ENCODE peak calls at places on chromosomes 3 and 15, in five cellular contexts. One of them, this sample, is unnamed. For H3K4me1, the result is how much of the 10 kb centered on the place peaks cover.

GRCh38 chr3:46866720-46867549 is 3.7 kb upstream of the MYL3 start:
- DNase-seq in CD8-positive, alpha-beta memory T cell: peak
- DNase-seq in fibroblast of lung: peak
- DNase-seq in suprapubic skin: peak
- DNase-seq in right lobe of liver: peak
- DNase-seq in this sample: peak

GRCh38 chr3:10707089-10707983 is 108.7 kb upstream of the SLC6A11 start:
- DNase-seq in fibroblast of lung: no peak
- DNase-seq in suprapubic skin: no peak
- DNase-seq in right lobe of liver: no peak
- DNase-seq in CD8-positive, alpha-beta memory T cell: no peak
- DNase-seq in this sample: no peak

GRCh38 chr3:161640201-161640600 is 143.6 kb downstream of the OTOL1 start:
- DNase-seq in suprapubic skin: no peak
- DNase-seq in right lobe of liver: no peak
- DNase-seq in fibroblast of lung: no peak
- DNase-seq in CD8-positive, alpha-beta memory T cell: no peak
- DNase-seq in this sample: no peak

GRCh38 chr3:189863031-189863430 is 231.8 kb downstream of the TP63 start:
- DNase-seq in right lobe of liver: peak
- DNase-seq in suprapubic skin: no peak
- DNase-seq in CD8-positive, alpha-beta memory T cell: no peak
- DNase-seq in fibroblast of lung: no peak
- DNase-seq in this sample: no peak

GRCh38 chr15:41199470-41199869 is 31.1 kb downstream of the EXD1 start:
- DNase-seq in suprapubic skin: no peak
- DNase-seq in right lobe of liver: no peak
- DNase-seq in fibroblast of lung: no peak
- DNase-seq in CD8-positive, alpha-beta memory T cell: no peak
- DNase-seq in this sample: no peak

GRCh38 chr15:63392355-63393009 is 10.8 kb upstream of the CA12 start:
- DNase-seq in suprapubic skin: no peak
- DNase-seq in right lobe of liver: no peak
- DNase-seq in CD8-positive, alpha-beta memory T cell: no peak
- DNase-seq in fibroblast of lung: no peak
- DNase-seq in this sample: no peak

GRCh38 chr15:49270541-49271421 is 100.7 kb downstream of the GALK2 start:
- DNase-seq in CD8-positive, alpha-beta memory T cell: no peak
- DNase-seq in right lobe of liver: no peak
- DNase-seq in fibroblast of lung: peak
- DNase-seq in suprapubic skin: no peak
- DNase-seq in this sample: no peak

GRCh38 chr15:51494411-51495314 is 127.9 kb downstream of the DMXL2 start:
- DNase-seq in right lobe of liver: no peak
- DNase-seq in suprapubic skin: no peak
- DNase-seq in CD8-positive, alpha-beta memory T cell: no peak
- DNase-seq in fibroblast of lung: peak
- DNase-seq in this sample: no peak

GRCh38 chr15:73414876-73415275 is 28.1 kb upstream of the REC114 start:
- DNase-seq in fibroblast of lung: no peak
- DNase-seq in suprapubic skin: no peak
- DNase-seq in right lobe of liver: no peak
- DNase-seq in CD8-positive, alpha-beta memory T cell: no peak
- DNase-seq in this sample: no peak

GRCh38 chr15:48682949-48683651 is 37.6 kb upstream of the FBN1 start:
- DNase-seq in CD8-positive, alpha-beta memory T cell: no peak
- DNase-seq in suprapubic skin: peak
- DNase-seq in right lobe of liver: peak
- DNase-seq in fibroblast of lung: peak
- DNase-seq in this sample: no peak

GRCh38 chr3:117184574-117184973 is 475.0 kb downstream of the TUSC7 start:
- DNase-seq in fibroblast of lung: no peak
- DNase-seq in CD8-positive, alpha-beta memory T cell: no peak
- DNase-seq in right lobe of liver: no peak
- DNase-seq in suprapubic skin: no peak
- DNase-seq in this sample: no peak

GRCh38 chr3:145219355-145220196 is 941.4 kb downstream of the PLOD2 start:
- DNase-seq in right lobe of liver: no peak
- DNase-seq in suprapubic skin: no peak
- DNase-seq in CD8-positive, alpha-beta memory T cell: no peak
- DNase-seq in fibroblast of lung: no peak
- DNase-seq in this sample: peak

GRCh38 chr3:13484861-13485590 is 4.9 kb downstream of the HDAC11 start:
- DNase-seq in suprapubic skin: no peak
- DNase-seq in right lobe of liver: peak
- DNase-seq in CD8-positive, alpha-beta memory T cell: peak
- DNase-seq in fibroblast of lung: peak
- DNase-seq in this sample: peak

GRCh38 chr3:161148832-161149475 is 43.8 kb upstream of the B3GALNT1 start:
- DNase-seq in fibroblast of lung: peak
- DNase-seq in suprapubic skin: no peak
- DNase-seq in right lobe of liver: no peak
- DNase-seq in CD8-positive, alpha-beta memory T cell: no peak
- DNase-seq in this sample: no peak

GRCh38 chr3:49721861-49722781 is 1.6 kb downstream of the GMPPB start:
- DNase-seq in suprapubic skin: no peak
- DNase-seq in fibroblast of lung: no peak
- DNase-seq in CD8-positive, alpha-beta memory T cell: no peak
- DNase-seq in right lobe of liver: peak
- DNase-seq in this sample: no peak

GRCh38 chr15:79896634-79897379 is at the start of gene MTHFS:
- DNase-seq in fibroblast of lung: peak
- DNase-seq in suprapubic skin: peak
- DNase-seq in CD8-positive, alpha-beta memory T cell: peak
- DNase-seq in right lobe of liver: peak
- DNase-seq in this sample: peak

GRCh38 chr15:82159922-82160321 is 102.6 kb downstream of the EFL1 start:
- DNase-seq in suprapubic skin: no peak
- DNase-seq in right lobe of liver: no peak
- DNase-seq in fibroblast of lung: peak
- DNase-seq in CD8-positive, alpha-beta memory T cell: no peak
- DNase-seq in this sample: peak

GRCh38 chr15:38600241-38600640 is 35.6 kb upstream of the RASGRP1 start:
- DNase-seq in fibroblast of lung: no peak
- DNase-seq in CD8-positive, alpha-beta memory T cell: no peak
- DNase-seq in right lobe of liver: no peak
- DNase-seq in suprapubic skin: no peak
- DNase-seq in this sample: no peak

GRCh38 chr15:62119224-62119925 is 45.7 kb downstream of the C2CD4B start:
- DNase-seq in right lobe of liver: no peak
- DNase-seq in suprapubic skin: no peak
- DNase-seq in fibroblast of lung: peak
- DNase-seq in CD8-positive, alpha-beta memory T cell: no peak
- DNase-seq in this sample: peak

GRCh38 chr3:54994026-54994626 is 66.3 kb upstream of the LRTM1 start:
- DNase-seq in fibroblast of lung: no peak
- DNase-seq in suprapubic skin: no peak
- DNase-seq in right lobe of liver: no peak
- DNase-seq in CD8-positive, alpha-beta memory T cell: no peak
- DNase-seq in this sample: no peak

GRCh38 chr15:33284336-33284735 is 26.4 kb upstream of the RYR3 start:
- DNase-seq in fibroblast of lung: no peak
- DNase-seq in CD8-positive, alpha-beta memory T cell: no peak
- DNase-seq in right lobe of liver: no peak
- DNase-seq in suprapubic skin: no peak
- DNase-seq in this sample: no peak

GRCh38 chr15:78455749-78456148 is 17.7 kb downstream of the IREB2 start:
- DNase-seq in right lobe of liver: no peak
- DNase-seq in CD8-positive, alpha-beta memory T cell: no peak
- DNase-seq in suprapubic skin: no peak
- DNase-seq in fibroblast of lung: peak
- DNase-seq in this sample: no peak

GRCh38 chr3:78112266-78112665 is 1072.4 kb downstream of the ROBO2 start:
- DNase-seq in fibroblast of lung: peak
- DNase-seq in suprapubic skin: peak
- DNase-seq in CD8-positive, alpha-beta memory T cell: no peak
- DNase-seq in right lobe of liver: no peak
- DNase-seq in this sample: no peak

GRCh38 chr3:61912158-61912557 is 350.8 kb downstream of the PTPRG start:
- DNase-seq in CD8-positive, alpha-beta memory T cell: no peak
- DNase-seq in right lobe of liver: no peak
- DNase-seq in suprapubic skin: no peak
- DNase-seq in fibroblast of lung: no peak
- DNase-seq in this sample: no peak

GRCh38 chr3:150168694-150169093 is 198.0 kb upstream of the PFN2 start:
- DNase-seq in fibroblast of lung: peak
- DNase-seq in right lobe of liver: peak
- DNase-seq in CD8-positive, alpha-beta memory T cell: no peak
- DNase-seq in suprapubic skin: no peak
- DNase-seq in this sample: no peak

GRCh38 chr15:67130166-67130565 is 64.8 kb downstream of the SMAD3 start:
- DNase-seq in fibroblast of lung: no peak
- DNase-seq in suprapubic skin: no peak
- DNase-seq in right lobe of liver: no peak
- DNase-seq in CD8-positive, alpha-beta memory T cell: no peak
- DNase-seq in this sample: no peak

GRCh38 chr15:67133026-67133425 is 67.6 kb downstream of the SMAD3 start:
- DNase-seq in suprapubic skin: no peak
- DNase-seq in right lobe of liver: no peak
- DNase-seq in CD8-positive, alpha-beta memory T cell: no peak
- DNase-seq in fibroblast of lung: no peak
- DNase-seq in this sample: no peak

GRCh38 chr15:67132276-67132675 is 66.9 kb downstream of the SMAD3 start:
- DNase-seq in right lobe of liver: no peak
- DNase-seq in suprapubic skin: no peak
- DNase-seq in CD8-positive, alpha-beta memory T cell: no peak
- DNase-seq in fibroblast of lung: no peak
- DNase-seq in this sample: no peak

GRCh38 chr15:67127925-67128324 is 62.5 kb downstream of the SMAD3 start:
- DNase-seq in right lobe of liver: no peak
- DNase-seq in fibroblast of lung: peak
- DNase-seq in suprapubic skin: no peak
- DNase-seq in CD8-positive, alpha-beta memory T cell: no peak
- DNase-seq in this sample: no peak

DNA sequence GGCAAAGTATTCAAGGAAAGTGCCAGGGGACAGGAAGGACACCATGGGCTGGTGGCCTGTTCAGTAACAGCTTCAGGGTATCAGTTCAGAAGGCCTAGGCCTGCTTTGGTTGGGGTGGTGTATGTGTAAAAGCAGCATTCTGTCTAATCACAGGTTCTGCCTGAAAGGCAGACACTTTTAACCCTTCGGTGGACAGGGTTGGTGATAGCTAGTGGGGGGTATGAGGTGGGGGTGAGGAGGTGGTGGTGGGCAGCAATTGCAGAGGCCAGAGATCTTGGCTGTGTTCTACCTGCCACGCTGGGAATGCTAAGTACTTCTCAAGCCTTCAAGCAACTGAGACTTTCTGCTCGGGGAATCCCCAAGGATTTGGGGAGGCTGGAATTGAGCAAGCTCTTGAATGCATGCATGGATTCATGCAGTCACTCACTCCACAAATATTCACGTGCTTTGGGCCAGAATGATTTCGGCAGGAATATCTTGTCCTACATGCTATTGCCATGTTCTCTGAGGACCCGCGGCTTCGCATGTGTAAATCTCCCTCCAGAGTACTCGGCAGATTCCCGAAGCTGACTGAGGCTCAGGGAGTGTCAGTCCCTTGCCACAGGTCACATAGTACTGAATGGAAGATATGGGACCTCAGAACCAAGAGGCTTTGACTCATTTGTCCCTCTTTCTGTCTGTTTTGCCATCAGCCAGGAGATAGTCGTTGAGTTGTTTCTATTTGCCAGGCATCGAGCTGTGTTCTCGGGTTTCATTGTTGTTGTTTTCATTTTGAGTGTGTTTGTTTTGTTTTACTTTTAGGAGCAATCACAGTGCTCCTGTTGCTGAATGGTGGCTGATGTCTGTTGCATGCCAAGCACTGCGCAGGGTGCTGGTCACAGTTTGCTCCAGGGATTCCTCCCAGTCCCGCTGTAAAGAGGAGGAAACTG is 65.5 kb downstream of the SMAD3 start:
- DNase-seq in fibroblast of lung: no peak
- DNase-seq in CD8-positive, alpha-beta memory T cell: no peak
- DNase-seq in suprapubic skin: peak
- DNase-seq in right lobe of liver: no peak
- DNase-seq in this sample: no peak
- H3K27ac ChIP-seq in fibroblast of lung: peak
- H3K27ac ChIP-seq in CD8-positive, alpha-beta memory T cell: no peak
- H3K27ac ChIP-seq in suprapubic skin: peak
- H3K27ac ChIP-seq in right lobe of liver: no peak
- H3K27ac ChIP-seq in this sample: no peak

DNA sequence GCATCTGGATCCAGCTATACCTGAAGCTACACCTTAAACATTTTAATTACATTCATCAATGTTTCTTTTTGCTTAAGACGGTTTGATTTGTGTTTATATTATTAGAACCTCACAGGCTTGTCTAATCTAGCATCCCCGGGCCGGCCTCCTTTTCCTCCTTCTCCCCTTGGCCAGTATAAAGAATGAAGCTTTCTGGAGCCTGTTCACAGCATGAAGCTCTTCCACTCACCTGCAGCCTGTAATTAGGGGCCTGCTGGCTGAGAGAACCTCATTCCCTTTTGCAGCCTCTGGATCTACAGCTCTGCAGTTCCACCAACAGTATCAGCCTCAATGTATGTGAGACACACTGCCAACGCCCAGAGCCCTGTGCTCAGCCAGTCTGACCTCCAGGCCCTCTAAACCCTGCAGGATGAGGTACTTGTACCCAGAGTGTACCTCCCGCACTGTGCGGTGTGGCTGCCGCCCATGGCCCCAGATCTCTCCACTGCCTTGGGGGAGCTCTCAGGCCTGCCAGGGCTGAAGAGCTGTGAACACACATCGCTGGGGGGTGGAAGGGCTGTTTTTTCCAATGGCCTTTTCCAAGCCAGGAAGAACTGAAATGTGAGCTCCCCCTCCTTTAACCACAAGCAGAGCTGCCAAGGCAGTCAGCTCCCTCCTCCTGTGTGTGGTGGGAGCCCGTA is 114.7 kb upstream of the ALDH1A3 start:
- DNase-seq in right lobe of liver: peak
- DNase-seq in CD8-positive, alpha-beta memory T cell: no peak
- DNase-seq in fibroblast of lung: peak
- DNase-seq in suprapubic skin: no peak
- DNase-seq in this sample: peak
- H3K4me1 ChIP-seq in right lobe of liver: under half
- H3K4me1 ChIP-seq in CD8-positive, alpha-beta memory T cell: under half
- H3K4me1 ChIP-seq in fibroblast of lung: under half
- H3K4me1 ChIP-seq in suprapubic skin: under half
- H3K4me1 ChIP-seq in this sample: under half

GRCh38 chr3:111852540-111852939 is 6.5 kb upstream of the PHLDB2 start:
- DNase-seq in suprapubic skin: no peak
- DNase-seq in fibroblast of lung: no peak
- DNase-seq in right lobe of liver: no peak
- DNase-seq in CD8-positive, alpha-beta memory T cell: no peak
- DNase-seq in this sample: peak
- H3K27ac ChIP-seq in suprapubic skin: no peak
- H3K27ac ChIP-seq in fibroblast of lung: no peak
- H3K27ac ChIP-seq in right lobe of liver: no peak
- H3K27ac ChIP-seq in CD8-positive, alpha-beta memory T cell: no peak
- H3K27ac ChIP-seq in this sample: peak

GRCh38 chr15:65857718-65858402 is 11.4 kb upstream of the RAB11A start:
- DNase-seq in fibroblast of lung: no peak
- DNase-seq in suprapubic skin: no peak
- DNase-seq in right lobe of liver: no peak
- DNase-seq in CD8-positive, alpha-beta memory T cell: no peak
- DNase-seq in this sample: no peak
- H3K4me1 ChIP-seq in fibroblast of lung: under half
- H3K4me1 ChIP-seq in suprapubic skin: under half
- H3K4me1 ChIP-seq in right lobe of liver: under half
- H3K4me1 ChIP-seq in CD8-positive, alpha-beta memory T cell: under half
- H3K4me1 ChIP-seq in this sample: under half

GRCh38 chr3:141202682-141203081 is 28.9 kb upstream of the PXYLP1 start:
- DNase-seq in right lobe of liver: no peak
- DNase-seq in suprapubic skin: no peak
- DNase-seq in fibroblast of lung: no peak
- DNase-seq in CD8-positive, alpha-beta memory T cell: no peak
- DNase-seq in this sample: no peak
- H3K27ac ChIP-seq in right lobe of liver: no peak
- H3K27ac ChIP-seq in suprapubic skin: no peak
- H3K27ac ChIP-seq in fibroblast of lung: no peak
- H3K27ac ChIP-seq in CD8-positive, alpha-beta memory T cell: no peak
- H3K27ac ChIP-seq in this sample: no peak

This sample was measured in SJCRH30.